ENCODE peak calls at places on chromosomes 13 and 19, in five cellular contexts. L is CD8-positive, alpha-beta memory T cell; V is uterus; Q is aorta; C is tibial artery. E is an unnamed sample. For H3K4me1, the result is how much of the 10 kb centered on the place peaks cover.

GRCh38 chr13:48961379-48961778 is 14.3 kb upstream of the FNDC3A start:
- DNase-seq in L (no peak), V (no peak), Q (no peak), C (no peak), E (no peak)

GRCh38 chr13:44148159-44148929 is 225.3 kb upstream of the SERP2 start:
- DNase-seq in L (no peak), V (no peak), Q (no peak), C (no peak), E (no peak)

GRCh38 chr13:20049558-20050473 is 91.3 kb downstream of the ZMYM2 start:
- DNase-seq in L (no peak), V (no peak), Q (no peak), C (no peak), E (no peak)

GRCh38 chr19:38209671-38210457 is 14.2 kb downstream of the DPF1 start:
- DNase-seq in L (no peak), V (peak), Q (peak), C (peak), E (peak)

GRCh38 chr19:8811315-8812172 is 20.6 kb downstream of the ZNF558 start:
- DNase-seq in L (no peak), V (no peak), Q (no peak), C (no peak), E (no peak)

GRCh38 chr13:106565127-106565775 is 2.7 kb downstream of the ARGLU1 start:
- DNase-seq in L (no peak), V (no peak), Q (no peak), C (no peak), E (no peak)

GRCh38 chr13:30224732-30225131 is 82.6 kb downstream of the KATNAL1 start:
- DNase-seq in L (no peak), V (no peak), Q (no peak), C (no peak), E (no peak)

GRCh38 chr13:109131698-109132257 is 502.4 kb downstream of the MYO16 start:
- DNase-seq in L (no peak), V (no peak), Q (no peak), C (no peak), E (no peak)

GRCh38 chr13:39956036-39956435 is 300.6 kb downstream of the COG6 start:
- DNase-seq in L (peak), V (no peak), Q (no peak), C (no peak), E (no peak)

GRCh38 chr19:51274371-51274770 is 23.5 kb downstream of the SIGLECL1 start:
- DNase-seq in L (no peak), V (no peak), Q (no peak), C (no peak), E (no peak)

GRCh38 chr19:306151-306900 is 15.1 kb upstream of the PLPP2 start:
- DNase-seq in L (no peak), V (no peak), Q (peak), C (no peak), E (no peak)

GRCh38 chr19:46904114-46905060 is 43.6 kb downstream of the ARHGAP35 start:
- DNase-seq in L (no peak), V (peak), Q (no peak), C (no peak), E (peak)
- H3K4me1 ChIP-seq in L (under half), V (under half), Q (under half), C (half or more), E (half or more)

DNA sequence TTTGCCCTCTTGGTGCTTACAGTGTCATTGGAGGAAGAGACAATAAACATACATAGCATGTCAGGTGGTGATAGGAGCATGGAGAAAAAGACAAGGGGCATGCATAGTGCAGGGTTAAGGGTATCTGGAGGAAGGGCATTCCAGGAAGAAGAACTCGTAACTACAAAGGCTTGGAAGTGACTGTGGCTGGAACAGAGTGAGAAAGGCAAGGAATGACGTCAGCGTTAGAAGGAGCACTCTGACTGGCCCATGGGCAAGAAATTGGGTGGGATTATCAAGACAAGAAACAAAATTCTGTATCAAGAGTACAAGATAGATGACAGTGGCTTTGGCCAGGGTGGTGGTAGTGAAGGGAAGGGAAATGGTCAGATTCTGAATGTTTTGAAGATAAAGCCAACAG is 11.2 kb downstream of the SMIM17 start:
- DNase-seq in L (no peak), V (no peak), Q (no peak), C (no peak), E (no peak)
- H3K27ac ChIP-seq in L (no peak), V (no peak), Q (no peak), C (no peak), E (no peak)

DNA sequence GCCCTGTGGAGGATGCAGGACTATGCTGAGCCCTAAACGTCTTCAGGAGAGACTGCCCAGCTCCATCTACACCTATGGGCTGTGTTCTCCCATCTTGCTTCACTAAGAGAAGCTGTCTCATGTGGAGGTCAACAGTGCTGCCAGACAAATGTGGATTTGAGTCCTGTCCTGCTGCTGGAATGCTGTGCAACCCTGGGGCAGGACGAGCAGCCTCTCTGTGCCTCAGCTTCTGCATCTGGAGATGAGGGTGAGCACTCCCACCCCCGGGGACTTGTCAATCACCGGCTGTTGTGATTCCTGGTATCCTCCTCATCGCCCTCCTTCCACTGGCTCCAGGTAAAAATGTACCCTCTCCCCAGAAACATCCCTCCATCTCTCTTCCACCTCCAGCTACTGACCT is 16.3 kb downstream of the EPS15L1 start:
- DNase-seq in L (no peak), V (no peak), Q (no peak), C (no peak), E (no peak)
- H3K4me1 ChIP-seq in L (under half), V (under half), Q (under half), C (under half), E (half or more)

GRCh38 chr19:5967994-5968430 is 9.9 kb downstream of the RANBP3 start:
- DNase-seq in L (peak), V (peak), Q (no peak), C (peak), E (no peak)
- H3K27ac ChIP-seq in L (peak), V (peak), Q (no peak), C (peak), E (peak)

DNA sequence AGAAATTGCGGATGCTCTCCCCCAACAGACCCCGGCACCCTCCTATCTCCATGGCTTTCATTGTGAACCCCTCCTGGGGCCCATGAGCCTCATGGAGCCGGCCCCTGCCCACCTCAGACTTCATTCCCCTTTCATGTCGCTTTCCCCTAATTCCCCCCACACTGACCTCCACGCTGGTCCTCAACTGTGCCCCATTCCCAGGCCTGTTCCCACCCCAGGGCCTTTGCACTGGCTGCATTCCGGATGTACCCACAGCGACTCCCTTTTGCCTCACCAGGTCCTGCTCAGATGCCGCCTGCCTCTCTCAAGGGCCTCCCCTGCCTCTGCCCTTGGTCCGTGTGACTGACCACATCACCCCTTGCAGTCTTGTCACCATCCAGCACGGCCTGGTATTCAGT is 13.3 kb downstream of the SLC27A1 start:
- DNase-seq in L (no peak), V (no peak), Q (no peak), C (no peak), E (no peak)
- H3K4me1 ChIP-seq in L (under half), V (under half), Q (under half), C (under half), E (under half)